ENCODE peak calls at places on chromosomes 1 and 21, in seven cellular contexts. One of them, this sample, is unnamed.

GRCh38 chr1:65265296-65266271 is 43.8 kb upstream of the DNAJC6 start:
- DNase-seq in body of pancreas: peak; percentile 29
- DNase-seq in AG04449: no peak
- DNase-seq in A549: no peak
- DNase-seq in SJSA1: no peak
- DNase-seq in WERI-Rb-1: peak; percentile 81
- DNase-seq in CD8-positive, alpha-beta memory T cell: peak; percentile 47
- DNase-seq in this sample: peak; percentile 83

GRCh38 chr1:173415490-173415889 is 61.6 kb upstream of the PRDX6 start:
- DNase-seq in WERI-Rb-1: no peak
- DNase-seq in SJSA1: no peak
- DNase-seq in A549: no peak
- DNase-seq in AG04449: no peak
- DNase-seq in CD8-positive, alpha-beta memory T cell: no peak
- DNase-seq in body of pancreas: no peak
- DNase-seq in this sample: no peak

GRCh38 chr1:20223659-20224058 is 37.3 kb upstream of the PLA2G2C start:
- DNase-seq in body of pancreas: no peak
- DNase-seq in AG04449: no peak
- DNase-seq in CD8-positive, alpha-beta memory T cell: no peak
- DNase-seq in SJSA1: no peak
- DNase-seq in A549: no peak
- DNase-seq in WERI-Rb-1: no peak
- DNase-seq in this sample: peak; percentile 83

GRCh38 chr1:162676767-162677166 is 44.5 kb downstream of the DDR2 start:
- DNase-seq in body of pancreas: no peak
- DNase-seq in AG04449: no peak
- DNase-seq in SJSA1: no peak
- DNase-seq in A549: no peak
- DNase-seq in WERI-Rb-1: no peak
- DNase-seq in CD8-positive, alpha-beta memory T cell: no peak
- DNase-seq in this sample: no peak

GRCh38 chr1:205274041-205274691 is 46.4 kb downstream of the TMCC2 start:
- DNase-seq in body of pancreas: peak; percentile 58
- DNase-seq in WERI-Rb-1: no peak
- DNase-seq in AG04449: no peak
- DNase-seq in CD8-positive, alpha-beta memory T cell: no peak
- DNase-seq in A549: peak; percentile 78
- DNase-seq in SJSA1: no peak
- DNase-seq in this sample: peak; percentile 72

GRCh38 chr1:199774433-199775089 is 252.9 kb upstream of the NR5A2 start:
- DNase-seq in CD8-positive, alpha-beta memory T cell: no peak
- DNase-seq in body of pancreas: peak; percentile 74
- DNase-seq in A549: peak; percentile 70
- DNase-seq in AG04449: peak; percentile 9
- DNase-seq in WERI-Rb-1: no peak
- DNase-seq in SJSA1: no peak
- DNase-seq in this sample: no peak

GRCh38 chr1:29247874-29248273 is 11.6 kb downstream of the PTPRU start:
- DNase-seq in body of pancreas: no peak
- DNase-seq in SJSA1: no peak
- DNase-seq in AG04449: no peak
- DNase-seq in WERI-Rb-1: no peak
- DNase-seq in A549: no peak
- DNase-seq in CD8-positive, alpha-beta memory T cell: no peak
- DNase-seq in this sample: no peak

GRCh38 chr1:164452549-164452948 is 106.4 kb upstream of the PBX1 start:
- DNase-seq in body of pancreas: no peak
- DNase-seq in CD8-positive, alpha-beta memory T cell: no peak
- DNase-seq in SJSA1: no peak
- DNase-seq in A549: no peak
- DNase-seq in WERI-Rb-1: no peak
- DNase-seq in AG04449: no peak
- DNase-seq in this sample: no peak

GRCh38 chr1:201354151-201354900 is 23.2 kb downstream of the TNNT2 start:
- DNase-seq in AG04449: no peak
- DNase-seq in body of pancreas: no peak
- DNase-seq in WERI-Rb-1: no peak
- DNase-seq in A549: no peak
- DNase-seq in CD8-positive, alpha-beta memory T cell: no peak
- DNase-seq in SJSA1: no peak
- DNase-seq in this sample: no peak

GRCh38 chr1:41020109-41020576 is 1.4 kb downstream of the SLFNL1 start:
- DNase-seq in body of pancreas: no peak
- DNase-seq in WERI-Rb-1: no peak
- DNase-seq in CD8-positive, alpha-beta memory T cell: no peak
- DNase-seq in SJSA1: no peak
- DNase-seq in A549: no peak
- DNase-seq in AG04449: no peak
- DNase-seq in this sample: peak; percentile 45

GRCh38 chr1:41019353-41019745 is 2.2 kb downstream of the SLFNL1 start:
- DNase-seq in body of pancreas: no peak
- DNase-seq in WERI-Rb-1: peak; percentile 41
- DNase-seq in CD8-positive, alpha-beta memory T cell: no peak
- DNase-seq in AG04449: no peak
- DNase-seq in A549: no peak
- DNase-seq in SJSA1: no peak
- DNase-seq in this sample: no peak

GRCh38 chr1:41015894-41016470 is 5.5 kb downstream of the SLFNL1 start:
- DNase-seq in WERI-Rb-1: peak; percentile 48
- DNase-seq in AG04449: no peak
- DNase-seq in CD8-positive, alpha-beta memory T cell: no peak
- DNase-seq in body of pancreas: no peak
- DNase-seq in SJSA1: no peak
- DNase-seq in A549: no peak
- DNase-seq in this sample: no peak

GRCh38 chr1:41017141-41018024 is 4.1 kb downstream of the SLFNL1 start:
- DNase-seq in AG04449: no peak
- DNase-seq in CD8-positive, alpha-beta memory T cell: no peak
- DNase-seq in SJSA1: no peak
- DNase-seq in WERI-Rb-1: no peak
- DNase-seq in body of pancreas: no peak
- DNase-seq in A549: no peak
- DNase-seq in this sample: peak; percentile 53

GRCh38 chr1:41018039-41018438 is 3.5 kb downstream of the SLFNL1 start:
- DNase-seq in body of pancreas: no peak
- DNase-seq in CD8-positive, alpha-beta memory T cell: no peak
- DNase-seq in SJSA1: no peak
- DNase-seq in AG04449: no peak
- DNase-seq in A549: no peak
- DNase-seq in WERI-Rb-1: no peak
- DNase-seq in this sample: no peak
- H3K4me3 ChIP-seq in body of pancreas: no peak overlapping the region
- H3K4me3 ChIP-seq in CD8-positive, alpha-beta memory T cell: no peak overlapping the region
- H3K4me3 ChIP-seq in SJSA1: no peak overlapping the region
- H3K4me3 ChIP-seq in AG04449: no peak overlapping the region
- H3K4me3 ChIP-seq in A549: no peak overlapping the region
- H3K4me3 ChIP-seq in WERI-Rb-1: no peak overlapping the region
- H3K4me3 ChIP-seq in this sample: no peak overlapping the region

GRCh38 chr1:42927274-42927841 is 31.3 kb downstream of the SLC2A1 start:
- DNase-seq in CD8-positive, alpha-beta memory T cell: no peak
- DNase-seq in AG04449: no peak
- DNase-seq in SJSA1: no peak
- DNase-seq in WERI-Rb-1: no peak
- DNase-seq in A549: no peak
- DNase-seq in body of pancreas: no peak
- DNase-seq in this sample: peak; percentile 10
- H3K4me3 ChIP-seq in CD8-positive, alpha-beta memory T cell: no peak overlapping the region
- H3K4me3 ChIP-seq in AG04449: no peak overlapping the region
- H3K4me3 ChIP-seq in SJSA1: no peak overlapping the region
- H3K4me3 ChIP-seq in WERI-Rb-1: no peak overlapping the region
- H3K4me3 ChIP-seq in A549: no peak overlapping the region
- H3K4me3 ChIP-seq in body of pancreas: no peak overlapping the region
- H3K4me3 ChIP-seq in this sample: no peak overlapping the region

DNA sequence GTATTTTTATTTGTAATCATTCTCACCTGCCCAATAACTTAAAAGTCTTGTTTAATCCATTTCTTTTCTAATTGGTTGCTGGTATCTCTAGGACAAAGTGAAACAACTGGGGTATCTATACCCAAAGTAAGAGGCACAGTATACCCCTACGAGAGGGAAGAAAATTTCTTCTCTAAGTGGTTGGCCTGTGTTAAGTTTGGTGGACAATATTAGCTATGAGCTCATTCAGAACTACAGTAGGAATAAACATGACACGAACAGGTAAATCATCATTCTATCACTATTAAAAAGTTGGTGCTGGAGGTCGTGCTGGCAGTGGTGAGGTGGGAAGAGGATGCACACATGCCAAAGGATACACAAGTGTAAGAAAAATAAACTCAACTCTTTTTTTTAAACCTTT is 99.6 kb downstream of the ZNF644 start:
- DNase-seq in WERI-Rb-1: no peak
- DNase-seq in body of pancreas: no peak
- DNase-seq in CD8-positive, alpha-beta memory T cell: no peak
- DNase-seq in A549: no peak
- DNase-seq in SJSA1: no peak
- DNase-seq in AG04449: no peak
- DNase-seq in this sample: no peak
- H3K4me3 ChIP-seq in WERI-Rb-1: no peak overlapping the region
- H3K4me3 ChIP-seq in body of pancreas: no peak overlapping the region
- H3K4me3 ChIP-seq in CD8-positive, alpha-beta memory T cell: no peak overlapping the region
- H3K4me3 ChIP-seq in A549: no peak overlapping the region
- H3K4me3 ChIP-seq in SJSA1: no peak overlapping the region
- H3K4me3 ChIP-seq in AG04449: no peak overlapping the region
- H3K4me3 ChIP-seq in this sample: no peak overlapping the region

GRCh38 chr21:37047079-37047478 is 25.8 kb downstream of the PIGP start:
- DNase-seq in body of pancreas: no peak
- DNase-seq in A549: peak; percentile 10
- DNase-seq in AG04449: no peak
- DNase-seq in WERI-Rb-1: no peak
- DNase-seq in SJSA1: no peak
- DNase-seq in CD8-positive, alpha-beta memory T cell: no peak
- DNase-seq in this sample: no peak
- H3K4me3 ChIP-seq in body of pancreas: no peak overlapping the region
- H3K4me3 ChIP-seq in A549: no peak overlapping the region
- H3K4me3 ChIP-seq in AG04449: no peak overlapping the region
- H3K4me3 ChIP-seq in WERI-Rb-1: no peak overlapping the region
- H3K4me3 ChIP-seq in SJSA1: no peak overlapping the region
- H3K4me3 ChIP-seq in CD8-positive, alpha-beta memory T cell: no peak overlapping the region
- H3K4me3 ChIP-seq in this sample: no peak overlapping the region

GRCh38 chr1:54108156-54108555 is 44.6 kb downstream of the CDCP2 start:
- DNase-seq in CD8-positive, alpha-beta memory T cell: no peak
- DNase-seq in WERI-Rb-1: peak; percentile 44
- DNase-seq in SJSA1: no peak
- DNase-seq in body of pancreas: no peak
- DNase-seq in A549: no peak
- DNase-seq in AG04449: no peak
- DNase-seq in this sample: no peak

GRCh38 chr1:54105080-54105479 is 47.7 kb downstream of the CDCP2 start:
- DNase-seq in AG04449: no peak
- DNase-seq in CD8-positive, alpha-beta memory T cell: no peak
- DNase-seq in SJSA1: no peak
- DNase-seq in body of pancreas: no peak
- DNase-seq in WERI-Rb-1: no peak
- DNase-seq in A549: no peak
- DNase-seq in this sample: no peak

GRCh38 chr1:54109131-54110105 is 43.4 kb downstream of the CDCP2 start:
- DNase-seq in WERI-Rb-1: no peak
- DNase-seq in body of pancreas: no peak
- DNase-seq in SJSA1: no peak
- DNase-seq in AG04449: no peak
- DNase-seq in CD8-positive, alpha-beta memory T cell: no peak
- DNase-seq in A549: no peak
- DNase-seq in this sample: peak; percentile 19

GRCh38 chr1:54107131-54107530 is 45.7 kb downstream of the CDCP2 start:
- DNase-seq in AG04449: no peak
- DNase-seq in SJSA1: peak; percentile 41
- DNase-seq in WERI-Rb-1: no peak
- DNase-seq in body of pancreas: no peak
- DNase-seq in CD8-positive, alpha-beta memory T cell: no peak
- DNase-seq in A549: no peak
- DNase-seq in this sample: peak; percentile 50

GRCh38 chr1:54105736-54106269 is 47.0 kb downstream of the CDCP2 start:
- DNase-seq in body of pancreas: no peak
- DNase-seq in AG04449: no peak
- DNase-seq in SJSA1: peak; percentile 7
- DNase-seq in WERI-Rb-1: no peak
- DNase-seq in A549: no peak
- DNase-seq in CD8-positive, alpha-beta memory T cell: no peak
- DNase-seq in this sample: no peak
- H3K4me3 ChIP-seq in body of pancreas: no peak overlapping the region
- H3K4me3 ChIP-seq in AG04449: no peak overlapping the region
- H3K4me3 ChIP-seq in SJSA1: no peak overlapping the region
- H3K4me3 ChIP-seq in WERI-Rb-1: no peak overlapping the region
- H3K4me3 ChIP-seq in A549: no peak overlapping the region
- H3K4me3 ChIP-seq in CD8-positive, alpha-beta memory T cell: no peak overlapping the region
- H3K4me3 ChIP-seq in this sample: no peak overlapping the region

GRCh38 chr1:83998205-83998598 is 730 bp downstream of the TTLL7 start:
- DNase-seq in body of pancreas: no peak
- DNase-seq in CD8-positive, alpha-beta memory T cell: peak; percentile 2
- DNase-seq in SJSA1: peak; percentile 7
- DNase-seq in AG04449: no peak
- DNase-seq in WERI-Rb-1: no peak
- DNase-seq in A549: no peak
- DNase-seq in this sample: no peak
- H3K4me3 ChIP-seq in body of pancreas: peak overlapping the region; percentile 96
- H3K4me3 ChIP-seq in CD8-positive, alpha-beta memory T cell: no peak overlapping the region
- H3K4me3 ChIP-seq in SJSA1: peak overlapping the region; percentile 92
- H3K4me3 ChIP-seq in AG04449: peak overlapping the region; percentile 74
- H3K4me3 ChIP-seq in WERI-Rb-1: peak overlapping the region; percentile 92
- H3K4me3 ChIP-seq in A549: peak overlapping the region; percentile 77
- H3K4me3 ChIP-seq in this sample: peak overlapping the region; percentile 90